ENCODE peak calls at places on chromosomes 1 and 21, in ten cellular contexts. K is endodermal cell; L is AG10803; P is A549; Q is dermis microvascular lymphatic vessel endothelial cell; S is fibroblast of the conjunctiva; U is neural crest cell; X is CD4-positive, alpha-beta memory T cell; E is OCI-M1; O is K562. T is an unnamed sample.

GRCh38 chr1:208654241-208654640 is 410.1 kb upstream of the PLXNA2 start:
- DNase-seq in K (peak), L (peak), P (peak), Q (peak), S (peak), U (no peak), X (no peak), E (peak), O (peak), T (no peak)

GRCh38 chr1:173341307-173341706 is 134.2 kb upstream of the TNFSF4 start:
- DNase-seq in K (no peak), L (peak), P (no peak), Q (no peak), S (peak), U (no peak), X (no peak), E (no peak), O (no peak), T (no peak)

GRCh38 chr1:31063636-31064035 is 1.9 kb downstream of the PUM1 start:
- DNase-seq in K (no peak), L (no peak), P (no peak), Q (peak), S (no peak), U (no peak), X (no peak), E (peak), O (no peak), T (no peak)

GRCh38 chr1:154419620-154420020 is 14.5 kb downstream of the IL6R start:
- DNase-seq in K (peak), L (peak), P (peak), Q (peak), S (peak), U (no peak), X (peak), E (no peak), O (no peak), T (no peak)

GRCh38 chr21:34889537-34890257 is 159.4 kb downstream of the RUNX1 start:
- DNase-seq in K (peak), L (peak), P (peak), Q (peak), S (no peak), U (peak), X (peak), E (peak), O (peak), T (peak)

GRCh38 chr1:11649624-11650330 is 4.5 kb downstream of the FBXO2 start:
- DNase-seq in K (no peak), L (no peak), P (no peak), Q (no peak), S (no peak), U (no peak), X (no peak), E (no peak), O (no peak), T (no peak)

GRCh38 chr1:24713176-24713575 is 32.1 kb upstream of the CLIC4 start:
- DNase-seq in K (no peak), L (peak), P (no peak), Q (no peak), S (no peak), U (no peak), X (no peak), E (no peak), O (no peak), T (no peak)

GRCh38 chr21:37383066-37383465 is 16.5 kb downstream of the DYRK1A start:
- DNase-seq in K (no peak), L (peak), P (no peak), Q (no peak), S (no peak), U (no peak), X (no peak), E (no peak), O (no peak), T (no peak)

GRCh38 chr1:225655509-225656258 is 2.8 kb upstream of the ENAH start:
- DNase-seq in K (no peak), L (peak), P (peak), Q (peak), S (peak), U (no peak), X (no peak), E (peak), O (no peak), T (no peak)

GRCh38 chr1:54118704-54119103 is 34.1 kb downstream of the CDCP2 start:
- DNase-seq in K (no peak), L (peak), P (peak), Q (no peak), S (no peak), U (no peak), X (no peak), E (no peak), O (no peak), T (no peak)

GRCh38 chr1:174999926-175000696 is at the start of gene CACYBP:
- DNase-seq in K (no peak), L (peak), P (peak), Q (peak), S (no peak), U (no peak), X (peak), E (peak), O (no peak), T (no peak)

GRCh38 chr1:205458777-205459566 is 3.1 kb upstream of the BLACAT1 start:
- DNase-seq in K (peak), L (peak), P (peak), Q (peak), S (peak), U (peak), X (no peak), E (peak), O (peak), T (no peak)

GRCh38 chr1:117571496-117571895 is 34.4 kb upstream of the TENT5C start:
- DNase-seq in K (no peak), L (no peak), P (no peak), Q (no peak), S (no peak), U (no peak), X (no peak), E (no peak), O (no peak), T (no peak)

GRCh38 chr1:8818325-8818775 is 910 bp upstream of the RERE start:
- DNase-seq in K (no peak), L (peak), P (peak), Q (peak), S (peak), U (no peak), X (no peak), E (peak), O (no peak), T (peak)

GRCh38 chr1:223720987-223721591 is 8.8 kb downstream of the CAPN2 start:
- DNase-seq in K (no peak), L (peak), P (peak), Q (no peak), S (no peak), U (no peak), X (no peak), E (no peak), O (no peak), T (no peak)

GRCh38 chr1:59737638-59738037 is 77.1 kb upstream of the HOOK1 start:
- DNase-seq in K (no peak), L (no peak), P (no peak), Q (no peak), S (no peak), U (no peak), X (no peak), E (no peak), O (no peak), T (no peak)

GRCh38 chr1:100415217-100415778 is 63.0 kb downstream of the CDC14A start:
- DNase-seq in K (no peak), L (no peak), P (no peak), Q (no peak), S (no peak), U (no peak), X (no peak), E (no peak), O (no peak), T (no peak)

GRCh38 chr1:222390181-222390580 is 157.7 kb downstream of the HHIPL2 start:
- DNase-seq in K (no peak), L (peak), P (no peak), Q (no peak), S (no peak), U (no peak), X (no peak), E (no peak), O (no peak), T (no peak)

GRCh38 chr1:201536542-201536941 is 2.4 kb upstream of the NAV1 start:
- DNase-seq in K (no peak), L (peak), P (peak), Q (peak), S (peak), U (no peak), X (no peak), E (no peak), O (no peak), T (no peak)

GRCh38 chr21:25307489-25307888 is 299.8 kb downstream of the MRPL39 start:
- DNase-seq in K (no peak), L (peak), P (no peak), Q (no peak), S (no peak), U (no peak), X (no peak), E (no peak), O (no peak), T (no peak)

GRCh38 chr1:55337801-55338447 is 122.8 kb upstream of the USP24 start:
- DNase-seq in K (peak), L (peak), P (peak), Q (peak), S (peak), U (no peak), X (no peak), E (peak), O (peak), T (no peak)

GRCh38 chr1:154962238-154962678 is 676 bp upstream of the PYGO2 start:
- DNase-seq in K (peak), L (no peak), P (peak), Q (no peak), S (no peak), U (no peak), X (peak), E (peak), O (no peak), T (no peak)

GRCh38 chr21:44408226-44408625 is 47.1 kb upstream of the LRRC3 start:
- DNase-seq in K (no peak), L (no peak), P (no peak), Q (no peak), S (no peak), U (no peak), X (no peak), E (no peak), O (no peak), T (no peak)

GRCh38 chr1:50346621-50347020 is 76.6 kb downstream of the DMRTA2 start:
- DNase-seq in K (no peak), L (no peak), P (no peak), Q (no peak), S (no peak), U (no peak), X (no peak), E (peak), O (no peak), T (no peak)

GRCh38 chr21:34807146-34807880 is 138.5 kb downstream of the CLIC6 start:
- DNase-seq in K (peak), L (peak), P (peak), Q (peak), S (peak), U (no peak), X (peak), E (no peak), O (no peak), T (no peak)